ENCODE peak calls at places on chromosomes 5 and 9, in eight cellular contexts. Z is cardiac muscle cell, T is stomach, E is endodermal cell, Q is heart left ventricle, L is colonic mucosa, X is H1, S is psoas muscle. I is an unnamed sample. For H3K36me3, the result is how much of the 10 kb centered on the place peaks cover.

GRCh38 chr9:20209421-20210340 is 412.6 kb downstream of the MLLT3 start:
- DNase-seq in Z (no peak), T (no peak), E (no peak), Q (no peak), L (no peak), X (no peak), S (no peak), I (no peak)

GRCh38 chr5:66967826-66968262 is 228.8 kb downstream of the CD180 start:
- DNase-seq in Z (peak), T (peak), E (no peak), Q (no peak), L (no peak), X (no peak), S (no peak), I (peak)

GRCh38 chr9:124216474-124217176 is 41.1 kb upstream of the NEK6 start:
- DNase-seq in Z (no peak), T (peak), E (peak), Q (peak), L (peak), X (no peak), S (peak), I (no peak)

GRCh38 chr5:58077966-58078365 is 381.9 kb downstream of the PLK2 start:
- DNase-seq in Z (no peak), T (no peak), E (no peak), Q (no peak), L (no peak), X (no peak), S (no peak), I (no peak)

GRCh38 chr5:64347308-64347707 is 158.5 kb upstream of the RGS7BP start:
- DNase-seq in Z (peak), T (no peak), E (no peak), Q (no peak), L (no peak), X (no peak), S (no peak), I (peak)

GRCh38 chr5:181211208-181211607 is 6.2 kb upstream of the TRIM7 start:
- DNase-seq in Z (no peak), T (no peak), E (peak), Q (no peak), L (no peak), X (no peak), S (no peak), I (no peak)

GRCh38 chr9:129757045-129757444 is 4.2 kb upstream of the PTGES start:
- DNase-seq in Z (no peak), T (no peak), E (no peak), Q (no peak), L (no peak), X (no peak), S (no peak), I (no peak)

GRCh38 chr9:23492126-23493002 is 333.7 kb downstream of the ELAVL2 start:
- DNase-seq in Z (peak), T (no peak), E (peak), Q (no peak), L (peak), X (no peak), S (no peak), I (peak)

GRCh38 chr5:113581388-113581787 is 67.9 kb downstream of the YTHDC2 start:
- DNase-seq in Z (peak), T (no peak), E (no peak), Q (no peak), L (no peak), X (no peak), S (no peak), I (no peak)

GRCh38 chr5:150444770-150445169 is 4.8 kb downstream of the RPS14 start:
- DNase-seq in Z (no peak), T (no peak), E (no peak), Q (no peak), L (no peak), X (no peak), S (no peak), I (no peak)

GRCh38 chr5:54480296-54480695 is 24.8 kb downstream of the HSPB3 start:
- DNase-seq in Z (peak), T (no peak), E (no peak), Q (no peak), L (no peak), X (no peak), S (no peak), I (no peak)

GRCh38 chr5:159978358-159978757 is 30.6 kb upstream of the TTC1 start:
- DNase-seq in Z (no peak), T (no peak), E (peak), Q (no peak), L (no peak), X (no peak), S (no peak), I (no peak)

GRCh38 chr5:10863763-10864383 is 102.8 kb upstream of the DAP start:
- DNase-seq in Z (peak), T (peak), E (peak), Q (peak), L (peak), X (peak), S (no peak), I (peak)

GRCh38 chr9:99011161-99011709 is 67.5 kb downstream of the COL15A1 start:
- DNase-seq in Z (peak), T (no peak), E (no peak), Q (no peak), L (no peak), X (no peak), S (no peak), I (no peak)

GRCh38 chr5:149719666-149720065 is 10.4 kb upstream of the PPARGC1B start:
- DNase-seq in Z (peak), T (peak), E (no peak), Q (no peak), L (peak), X (no peak), S (no peak), I (peak)

GRCh38 chr5:170632985-170633234 is 129.1 kb downstream of the KCNIP1 start:
- DNase-seq in Z (no peak), T (peak), E (peak), Q (peak), L (peak), X (peak), S (peak), I (no peak)

GRCh38 chr5:155263381-155263780 is 249.8 kb downstream of the KIF4B start:
- DNase-seq in Z (no peak), T (no peak), E (no peak), Q (no peak), L (no peak), X (no peak), S (no peak), I (no peak)

GRCh38 chr5:161372682-161373344 is 173.7 kb downstream of the GABRB2 start:
- DNase-seq in Z (no peak), T (no peak), E (no peak), Q (no peak), L (no peak), X (no peak), S (no peak), I (no peak)

GRCh38 chr5:31385774-31386537 is 145.9 kb downstream of the DROSHA start:
- DNase-seq in Z (no peak), T (no peak), E (no peak), Q (no peak), L (no peak), X (no peak), S (no peak), I (no peak)

GRCh38 chr5:154850255-154851062 is at the start of gene FAXDC2:
- DNase-seq in Z (peak), T (peak), E (peak), Q (peak), L (peak), X (peak), S (peak), I (peak)

GRCh38 chr5:122311888-122312669 is at the start of gene SNCAIP:
- DNase-seq in Z (peak), T (peak), E (peak), Q (peak), L (peak), X (peak), S (peak), I (no peak)

GRCh38 chr5:134053840-134054338 is 49.1 kb upstream of the VDAC1 start:
- DNase-seq in Z (peak), T (no peak), E (no peak), Q (no peak), L (peak), X (no peak), S (no peak), I (no peak)

GRCh38 chr5:39323542-39323941 is 40.8 kb downstream of the C9 start:
- DNase-seq in Z (no peak), T (no peak), E (no peak), Q (no peak), L (no peak), X (no peak), S (no peak), I (no peak)

GRCh38 chr9:120397453-120397852 is 182.5 kb downstream of the CDK5RAP2 start:
- DNase-seq in Z (peak), T (no peak), E (no peak), Q (no peak), L (no peak), X (no peak), S (no peak), I (no peak)

GRCh38 chr5:58201922-58202648 is 257.8 kb downstream of the PLK2 start:
- DNase-seq in Z (no peak), T (no peak), E (peak), Q (no peak), L (no peak), X (no peak), S (no peak), I (peak)

GRCh38 chr9:35728041-35728971 is 3.7 kb downstream of the TLN1 start:
- DNase-seq in Z (peak), T (peak), E (peak), Q (peak), L (peak), X (peak), S (peak), I (peak)

GRCh38 chr5:457195-457961 is 14.4 kb downstream of the EXOC3 start:
- DNase-seq in Z (no peak), T (no peak), E (peak), Q (peak), L (no peak), X (no peak), S (peak), I (no peak)

GRCh38 chr5:59562756-59563389 is 330.7 kb downstream of the PDE4D start:
- DNase-seq in Z (no peak), T (peak), E (peak), Q (no peak), L (peak), X (no peak), S (peak), I (peak)

GRCh38 chr5:97062046-97062445 is 80.4 kb downstream of the LIX1 start:
- DNase-seq in Z (no peak), T (no peak), E (no peak), Q (no peak), L (no peak), X (no peak), S (peak), I (no peak)

GRCh38 chr9:124617477-124618141 is 110.4 kb upstream of the NR5A1 start:
- DNase-seq in Z (peak), T (peak), E (peak), Q (peak), L (peak), X (peak), S (peak), I (peak)

GRCh38 chr5:95564450-95564849 is 9.5 kb downstream of the ARSK start:
- DNase-seq in Z (no peak), T (no peak), E (no peak), Q (no peak), L (no peak), X (no peak), S (no peak), I (no peak)

GRCh38 chr9:899440-900184 is 58.1 kb downstream of the DMRT1 start:
- DNase-seq in Z (no peak), T (no peak), E (no peak), Q (no peak), L (peak), X (no peak), S (no peak), I (no peak)

GRCh38 chr9:100725376-100725775 is 147.5 kb downstream of the CAVIN4 start:
- DNase-seq in Z (peak), T (no peak), E (no peak), Q (no peak), L (no peak), X (no peak), S (no peak), I (no peak)

GRCh38 chr5:133118741-133119140 is 66.9 kb downstream of the HSPA4 start:
- DNase-seq in Z (no peak), T (no peak), E (no peak), Q (no peak), L (no peak), X (peak), S (no peak), I (no peak)

GRCh38 chr9:36268007-36268427 is 9.8 kb upstream of the GNE start:
- DNase-seq in Z (peak), T (no peak), E (no peak), Q (no peak), L (no peak), X (no peak), S (no peak), I (peak)

GRCh38 chr5:64331597-64332277 is 166.1 kb downstream of the RNF180 start:
- DNase-seq in Z (no peak), T (peak), E (no peak), Q (peak), L (no peak), X (no peak), S (peak), I (no peak)

GRCh38 chr9:22211588-22212360 is 202.7 kb upstream of the CDKN2B start:
- DNase-seq in Z (peak), T (no peak), E (no peak), Q (no peak), L (no peak), X (no peak), S (no peak), I (peak)

GRCh38 chr5:93070938-93071337 is 510.1 kb downstream of the NR2F1-AS1 start:
- DNase-seq in Z (no peak), T (no peak), E (no peak), Q (no peak), L (no peak), X (no peak), S (no peak), I (no peak)

GRCh38 chr5:127878174-127878750 is 175.1 kb downstream of the CCDC192 start:
- DNase-seq in Z (peak), T (peak), E (peak), Q (peak), L (peak), X (peak), S (peak), I (peak)
- TF ChIP-seq CTCF in Z (peak), T (no peak), E (peak), Q (peak), L (no peak), X (peak), S (peak), I (peak)

DNA sequence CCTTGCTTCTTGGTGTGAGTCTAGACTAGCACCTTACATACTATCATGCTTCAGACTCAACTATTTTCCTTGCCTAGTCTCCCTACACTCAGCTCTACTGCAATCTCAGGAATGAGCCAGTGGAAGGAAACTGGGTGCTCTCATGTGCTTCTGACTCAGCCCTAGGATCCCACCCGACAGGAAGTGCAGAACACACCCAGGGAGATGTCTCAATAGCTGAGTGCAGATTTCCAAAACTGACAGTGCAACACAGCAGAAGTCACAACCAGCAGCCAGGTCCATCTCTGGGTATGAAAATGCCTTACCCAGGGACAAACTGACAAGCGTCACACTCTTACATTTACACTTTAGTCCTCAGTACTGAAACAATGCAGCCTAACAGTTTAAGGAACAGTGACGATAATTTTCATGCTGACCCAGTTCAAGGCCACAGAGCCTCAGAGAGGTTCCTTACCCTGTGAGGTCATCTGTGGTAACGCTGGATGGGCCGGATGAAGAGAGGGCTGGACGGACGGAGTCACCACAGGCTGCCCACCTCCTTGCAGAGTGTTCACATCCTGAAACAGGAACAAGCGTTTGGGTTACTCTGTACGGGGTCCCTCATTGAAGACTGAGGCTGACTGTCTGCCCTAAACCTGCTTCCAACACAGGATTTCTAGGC is 33.0 kb downstream of the FKBP15 start:
- DNase-seq in Z (peak), T (no peak), E (no peak), Q (peak), L (peak), X (no peak), S (no peak), I (peak)
- H3K36me3 ChIP-seq in Z (half or more), T (under half), E (half or more), Q (half or more), L (under half), X (half or more), S (under half), I (under half)

GRCh38 chr9:13446935-13447334 is 167.4 kb upstream of the MPDZ start:
- DNase-seq in Z (peak), T (no peak), E (no peak), Q (no peak), L (no peak), X (no peak), S (no peak), I (no peak)
- TF ChIP-seq CTCF in Z (no peak), T (no peak), E (peak), Q (peak), L (no peak), X (no peak), S (peak), I (no peak)

GRCh38 chr9:38011991-38012390 is 57.0 kb downstream of the SHB start:
- DNase-seq in Z (no peak), T (no peak), E (no peak), Q (no peak), L (no peak), X (no peak), S (no peak), I (no peak)
- H3K36me3 ChIP-seq in Z (under half), T (under half), E (half or more), Q (under half), L (under half), X (under half), S (under half), I (under half)

GRCh38 chr9:127929044-127929979 is 1.3 kb downstream of the PIP5KL1 start:
- DNase-seq in Z (no peak), T (no peak), E (no peak), Q (no peak), L (no peak), X (no peak), S (no peak), I (no peak)

GRCh38 chr9:127931092-127931881 is 710 bp upstream of the PIP5KL1 start:
- DNase-seq in Z (peak), T (no peak), E (peak), Q (no peak), L (no peak), X (peak), S (no peak), I (peak)

GRCh38 chr9:127928232-127929043 is 2.1 kb downstream of the PIP5KL1 start:
- DNase-seq in Z (no peak), T (no peak), E (peak), Q (no peak), L (no peak), X (no peak), S (no peak), I (no peak)

GRCh38 chr9:127927457-127928231 is 2.9 kb downstream of the PIP5KL1 start:
- DNase-seq in Z (no peak), T (peak), E (peak), Q (no peak), L (peak), X (peak), S (no peak), I (no peak)

DNA sequence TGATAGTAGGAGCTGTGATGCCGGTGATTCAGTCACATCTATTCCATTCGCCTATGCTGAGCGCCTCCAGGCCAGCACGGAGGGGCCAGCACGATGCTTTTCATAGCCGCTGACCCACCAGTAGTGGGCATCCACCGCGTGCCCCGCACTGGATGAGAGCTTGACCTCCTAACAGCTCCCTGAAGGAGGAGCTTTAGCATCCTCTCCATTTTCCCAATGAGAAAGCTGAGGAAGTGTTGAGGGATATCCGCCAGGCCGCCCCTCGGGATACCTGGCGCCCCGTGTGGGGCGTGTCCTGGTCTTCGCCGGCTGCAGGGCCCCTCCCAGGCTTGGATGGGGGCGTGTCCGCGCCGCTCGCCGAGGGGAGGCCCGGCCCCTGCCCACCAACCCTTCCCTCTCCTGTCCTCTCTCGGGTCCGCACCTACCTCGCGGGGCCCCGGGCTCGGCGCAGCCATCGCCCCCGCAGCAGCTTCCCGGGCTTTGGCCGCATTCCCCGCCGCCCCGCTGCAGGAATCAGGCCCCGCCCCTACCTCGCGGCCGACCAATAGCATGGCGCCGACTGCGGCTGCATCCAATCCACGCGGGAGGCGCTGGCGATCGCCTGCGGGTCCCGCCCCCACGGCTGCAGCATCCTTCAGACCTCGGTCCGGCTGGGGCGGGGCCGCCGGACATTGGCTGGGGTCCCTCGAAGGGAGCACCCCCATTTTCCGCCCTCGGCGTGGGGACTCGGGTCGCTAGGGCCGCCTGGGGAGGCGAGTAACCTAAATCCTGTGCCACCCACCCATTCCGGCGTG is at the start of gene PIP5KL1:
- DNase-seq in Z (peak), T (peak), E (peak), Q (peak), L (peak), X (peak), S (peak), I (peak)
- TF ChIP-seq CTCF in Z (peak), T (no peak), E (peak), Q (no peak), L (no peak), X (peak), S (no peak), I (peak)

DNA sequence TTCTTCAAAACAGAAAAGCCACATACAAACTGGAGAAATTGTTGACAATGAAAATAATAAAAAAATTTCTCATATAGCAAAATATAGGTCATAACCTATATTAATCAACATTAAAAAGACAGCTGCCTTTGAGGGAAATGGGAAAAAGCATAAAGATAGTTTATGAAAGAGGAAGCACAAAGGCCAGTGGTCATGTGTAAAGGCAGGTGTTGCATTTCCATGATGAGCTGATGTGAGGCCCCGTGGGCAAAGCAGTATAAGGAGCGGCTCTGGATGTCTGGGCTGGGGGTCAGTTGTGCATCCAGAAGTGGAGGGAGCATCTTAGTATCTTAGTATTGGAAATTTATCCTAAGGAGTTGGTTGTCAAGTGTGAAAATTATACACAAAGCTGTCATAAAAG is 18.3 kb downstream of the NDUFS6 start:
- DNase-seq in Z (no peak), T (no peak), E (no peak), Q (no peak), L (no peak), X (no peak), S (no peak), I (no peak)
- H3K36me3 ChIP-seq in Z (half or more), T (under half), E (half or more), Q (half or more), L (under half), X (under half), S (under half), I (under half)

GRCh38 chr5:13660072-13660471 is 284.4 kb downstream of the DNAH5 start:
- DNase-seq in Z (no peak), T (no peak), E (no peak), Q (no peak), L (no peak), X (no peak), S (no peak), I (no peak)
- TF ChIP-seq CTCF in Z (no peak), T (no peak), E (peak), Q (no peak), L (no peak), X (peak), S (no peak), I (peak)

GRCh38 chr5:78588517-78588916 is 60.1 kb downstream of the LHFPL2 start:
- DNase-seq in Z (no peak), T (no peak), E (no peak), Q (no peak), L (no peak), X (no peak), S (no peak), I (no peak)
- H3K36me3 ChIP-seq in Z (under half), T (under half), E (half or more), Q (under half), L (under half), X (under half), S (under half), I (under half)

GRCh38 chr9:34454571-34455065 is 3.8 kb downstream of the FAM219A start:
- DNase-seq in Z (peak), T (no peak), E (no peak), Q (peak), L (no peak), X (no peak), S (peak), I (peak)
- TF ChIP-seq CTCF in Z (peak), T (no peak), E (peak), Q (no peak), L (no peak), X (no peak), S (peak), I (peak)

I was measured in brain microvascular endothelial cell.